ENCODE peak calls at places on chromosomes 4 and X, in seven cellular contexts. One of them, this sample, is unnamed.

GRCh38 chrX:151703487-151703886 is 8.2 kb downstream of the PRRG3 start:
- DNase-seq in ELF-1: no peak
- DNase-seq in NCI-H1092: peak; percentile 60
- DNase-seq in amniotic stem cell: no peak
- DNase-seq in K562: no peak
- DNase-seq in SW480: no peak
- DNase-seq in iPS DF 6.9: no peak
- DNase-seq in this sample: no peak

GRCh38 chrX:63784902-63785692 is at the start of gene ARHGEF9:
- DNase-seq in ELF-1: peak; percentile 74
- DNase-seq in NCI-H1092: peak; percentile 39
- DNase-seq in amniotic stem cell: no peak
- DNase-seq in SW480: no peak
- DNase-seq in K562: no peak
- DNase-seq in iPS DF 6.9: peak; percentile 20
- DNase-seq in this sample: peak; percentile 71

GRCh38 chrX:332916-333610 is 14.5 kb upstream of the GTPBP6 start:
- DNase-seq in K562: no peak
- DNase-seq in NCI-H1092: no peak
- DNase-seq in iPS DF 6.9: no peak
- DNase-seq in ELF-1: no peak
- DNase-seq in amniotic stem cell: no peak
- DNase-seq in SW480: no peak
- DNase-seq in this sample: no peak

GRCh38 chr4:67762091-67762490 is 7.9 kb upstream of the GNRHR start:
- DNase-seq in ELF-1: no peak
- DNase-seq in iPS DF 6.9: no peak
- DNase-seq in NCI-H1092: no peak
- DNase-seq in K562: no peak
- DNase-seq in amniotic stem cell: no peak
- DNase-seq in SW480: no peak
- DNase-seq in this sample: no peak

GRCh38 chr4:72300126-72300525 is 268.3 kb downstream of the NPFFR2 start:
- DNase-seq in K562: no peak
- DNase-seq in amniotic stem cell: no peak
- DNase-seq in ELF-1: no peak
- DNase-seq in SW480: no peak
- DNase-seq in iPS DF 6.9: no peak
- DNase-seq in NCI-H1092: no peak
- DNase-seq in this sample: no peak

GRCh38 chr4:103024996-103025395 is 5.5 kb upstream of the SLC9B1 start:
- DNase-seq in SW480: no peak
- DNase-seq in K562: no peak
- DNase-seq in iPS DF 6.9: no peak
- DNase-seq in ELF-1: no peak
- DNase-seq in amniotic stem cell: no peak
- DNase-seq in NCI-H1092: no peak
- DNase-seq in this sample: no peak

GRCh38 chrX:110175146-110175545 is 142.7 kb downstream of the AMMECR1 start:
- DNase-seq in NCI-H1092: no peak
- DNase-seq in iPS DF 6.9: no peak
- DNase-seq in amniotic stem cell: no peak
- DNase-seq in K562: no peak
- DNase-seq in SW480: no peak
- DNase-seq in ELF-1: no peak
- DNase-seq in this sample: no peak

GRCh38 chr4:28001698-28002097 is 1141.1 kb downstream of the STIM2 start:
- DNase-seq in ELF-1: no peak
- DNase-seq in SW480: no peak
- DNase-seq in NCI-H1092: no peak
- DNase-seq in K562: no peak
- DNase-seq in amniotic stem cell: no peak
- DNase-seq in iPS DF 6.9: no peak
- DNase-seq in this sample: no peak

GRCh38 chr4:2256781-2257191 is 5.1 kb downstream of the MXD4 start:
- DNase-seq in NCI-H1092: no peak
- DNase-seq in K562: peak; percentile 41
- DNase-seq in amniotic stem cell: no peak
- DNase-seq in iPS DF 6.9: no peak
- DNase-seq in ELF-1: no peak
- DNase-seq in SW480: no peak
- DNase-seq in this sample: no peak

GRCh38 chrX:110015027-110015426 is 12.1 kb downstream of the TMEM164 start:
- DNase-seq in ELF-1: no peak
- DNase-seq in NCI-H1092: no peak
- DNase-seq in K562: no peak
- DNase-seq in iPS DF 6.9: no peak
- DNase-seq in amniotic stem cell: no peak
- DNase-seq in SW480: no peak
- DNase-seq in this sample: no peak

GRCh38 chr4:55475394-55476243 is 71.1 kb downstream of the CLOCK start:
- DNase-seq in SW480: no peak
- DNase-seq in ELF-1: no peak
- DNase-seq in NCI-H1092: no peak
- DNase-seq in iPS DF 6.9: no peak
- DNase-seq in amniotic stem cell: no peak
- DNase-seq in K562: no peak
- DNase-seq in this sample: no peak

GRCh38 chr4:165177725-165178666 is 29.4 kb upstream of the KLHL2 start:
- DNase-seq in amniotic stem cell: no peak
- DNase-seq in ELF-1: no peak
- DNase-seq in SW480: no peak
- DNase-seq in NCI-H1092: no peak
- DNase-seq in iPS DF 6.9: no peak
- DNase-seq in K562: no peak
- DNase-seq in this sample: no peak

GRCh38 chrX:140525448-140525847 is 20.6 kb upstream of the SOX3 start:
- DNase-seq in SW480: no peak
- DNase-seq in ELF-1: peak; percentile 17
- DNase-seq in amniotic stem cell: no peak
- DNase-seq in iPS DF 6.9: no peak
- DNase-seq in NCI-H1092: no peak
- DNase-seq in K562: no peak
- DNase-seq in this sample: no peak

GRCh38 chr4:27701563-27701962 is 840.9 kb downstream of the STIM2 start:
- DNase-seq in amniotic stem cell: no peak
- DNase-seq in iPS DF 6.9: no peak
- DNase-seq in NCI-H1092: no peak
- DNase-seq in K562: no peak
- DNase-seq in SW480: no peak
- DNase-seq in ELF-1: no peak
- DNase-seq in this sample: no peak

GRCh38 chrX:110755611-110756010 is 40.0 kb downstream of the CHRDL1 start:
- DNase-seq in SW480: no peak
- DNase-seq in amniotic stem cell: no peak
- DNase-seq in K562: no peak
- DNase-seq in iPS DF 6.9: no peak
- DNase-seq in NCI-H1092: no peak
- DNase-seq in ELF-1: no peak
- DNase-seq in this sample: no peak

GRCh38 chr4:7021930-7022658 is 21.1 kb upstream of the TADA2B start:
- DNase-seq in NCI-H1092: no peak
- DNase-seq in SW480: peak; percentile 36
- DNase-seq in ELF-1: peak; percentile 80
- DNase-seq in amniotic stem cell: peak; percentile 80
- DNase-seq in K562: no peak
- DNase-seq in iPS DF 6.9: no peak
- DNase-seq in this sample: no peak

GRCh38 chr4:99402765-99403164 is 32.4 kb downstream of the ADH7 start:
- DNase-seq in amniotic stem cell: no peak
- DNase-seq in NCI-H1092: no peak
- DNase-seq in SW480: no peak
- DNase-seq in K562: no peak
- DNase-seq in iPS DF 6.9: no peak
- DNase-seq in ELF-1: no peak
- DNase-seq in this sample: no peak

GRCh38 chr4:188275686-188276085 is 136.4 kb downstream of the TRIML1 start:
- DNase-seq in amniotic stem cell: no peak
- DNase-seq in NCI-H1092: no peak
- DNase-seq in ELF-1: no peak
- DNase-seq in K562: no peak
- DNase-seq in SW480: peak; percentile 8
- DNase-seq in iPS DF 6.9: no peak
- DNase-seq in this sample: no peak

GRCh38 chr4:152087335-152087734 is 326.5 kb upstream of the GATB start:
- DNase-seq in ELF-1: no peak
- DNase-seq in amniotic stem cell: no peak
- DNase-seq in iPS DF 6.9: no peak
- DNase-seq in K562: no peak
- DNase-seq in NCI-H1092: no peak
- DNase-seq in SW480: no peak
- DNase-seq in this sample: no peak

GRCh38 chrX:42920752-42921151 is 142.8 kb upstream of the PPP1R2C start:
- DNase-seq in K562: no peak
- DNase-seq in iPS DF 6.9: no peak
- DNase-seq in SW480: no peak
- DNase-seq in ELF-1: no peak
- DNase-seq in amniotic stem cell: no peak
- DNase-seq in NCI-H1092: no peak
- DNase-seq in this sample: no peak

GRCh38 chr4:55503164-55503563 is 43.5 kb downstream of the CLOCK start:
- DNase-seq in iPS DF 6.9: no peak
- DNase-seq in NCI-H1092: no peak
- DNase-seq in ELF-1: no peak
- DNase-seq in K562: peak; percentile 20
- DNase-seq in amniotic stem cell: no peak
- DNase-seq in SW480: no peak
- DNase-seq in this sample: no peak

GRCh38 chr4:58166496-58166895 is 1056.3 kb upstream of the IGFBP7 start:
- DNase-seq in ELF-1: no peak
- DNase-seq in K562: no peak
- DNase-seq in amniotic stem cell: no peak
- DNase-seq in NCI-H1092: peak; percentile 8
- DNase-seq in iPS DF 6.9: no peak
- DNase-seq in SW480: no peak
- DNase-seq in this sample: no peak

GRCh38 chr4:10013722-10014121 is 7.6 kb downstream of the SLC2A9 start:
- DNase-seq in amniotic stem cell: no peak
- DNase-seq in SW480: peak; percentile 18
- DNase-seq in K562: peak; percentile 68
- DNase-seq in NCI-H1092: peak; percentile 18
- DNase-seq in ELF-1: peak; percentile 74
- DNase-seq in iPS DF 6.9: peak; percentile 61
- DNase-seq in this sample: peak; percentile 85

GRCh38 chrX:44980403-44980802 is 107.4 kb downstream of the KDM6A start:
- DNase-seq in ELF-1: no peak
- DNase-seq in SW480: no peak
- DNase-seq in iPS DF 6.9: no peak
- DNase-seq in NCI-H1092: no peak
- DNase-seq in K562: no peak
- DNase-seq in amniotic stem cell: no peak
- DNase-seq in this sample: no peak

GRCh38 chr4:110196206-110196870 is 2.1 kb downstream of the ELOVL6 start:
- DNase-seq in amniotic stem cell: peak; percentile 12
- DNase-seq in NCI-H1092: peak; percentile 30
- DNase-seq in ELF-1: peak; percentile 90
- DNase-seq in SW480: peak; percentile 27
- DNase-seq in iPS DF 6.9: no peak
- DNase-seq in K562: peak; percentile 76
- DNase-seq in this sample: peak; percentile 84

GRCh38 chr4:86013623-86014022 is 346.2 kb downstream of the MAPK10 start:
- DNase-seq in iPS DF 6.9: no peak
- DNase-seq in ELF-1: no peak
- DNase-seq in NCI-H1092: no peak
- DNase-seq in SW480: no peak
- DNase-seq in amniotic stem cell: no peak
- DNase-seq in K562: no peak
- DNase-seq in this sample: no peak

This sample was measured in H1.